ENCODE peak calls at places on chromosome 5, in four cellular contexts. P is pons, D is ELF-1, R is occipital lobe. Y is an unnamed sample.

GRCh38 chr5:129133553-129133952 is 39.0 kb downstream of the ISOC1 start:
- DNase-seq in P (no peak), D (no peak), R (no peak), Y (no peak)

GRCh38 chr5:31194892-31195291 is 1.4 kb downstream of the CDH6 start:
- DNase-seq in P (no peak), D (no peak), R (no peak), Y (no peak)

GRCh38 chr5:139439013-139439903 is at the start of gene DNAJC18:
- DNase-seq in P (peak), D (peak), R (peak), Y (peak)

GRCh38 chr5:108367679-108368334 is 14.1 kb downstream of the FBXL17 start:
- DNase-seq in P (no peak), D (no peak), R (no peak), Y (peak)

GRCh38 chr5:180598316-180598701 is 7.0 kb upstream of the SCGB3A1 start:
- DNase-seq in P (no peak), D (no peak), R (no peak), Y (no peak)

GRCh38 chr5:150217874-150218692 is 28.2 kb downstream of the SLC6A7 start:
- DNase-seq in P (peak), D (peak), R (peak), Y (peak)

GRCh38 chr5:177472460-177473441 is 683 bp downstream of the DBN1 start:
- DNase-seq in P (no peak), D (no peak), R (no peak), Y (no peak)

GRCh38 chr5:87741891-87742290 is 329.2 kb upstream of the CCNH start:
- DNase-seq in P (no peak), D (no peak), R (no peak), Y (no peak)

GRCh38 chr5:54873696-54874095 is 111.7 kb downstream of the ESM1 start:
- DNase-seq in P (no peak), D (no peak), R (no peak), Y (no peak)

GRCh38 chr5:146947181-146947941 is 68.8 kb upstream of the PPP2R2B start:
- DNase-seq in P (peak), D (peak), R (no peak), Y (no peak)

GRCh38 chr5:171424726-171425125 is 5.3 kb downstream of the FGF18 start:
- DNase-seq in P (no peak), D (peak), R (no peak), Y (no peak)

GRCh38 chr5:94395468-94395867 is 222.9 kb downstream of the KIAA0825 start:
- DNase-seq in P (no peak), D (no peak), R (no peak), Y (no peak)

GRCh38 chr5:89930591-89931383 is 478.8 kb downstream of the CETN3 start:
- DNase-seq in P (no peak), D (no peak), R (no peak), Y (peak)

GRCh38 chr5:30405821-30406220 is 787.7 kb upstream of the CDH6 start:
- DNase-seq in P (no peak), D (no peak), R (no peak), Y (no peak)

GRCh38 chr5:135559342-135559741 is 19.4 kb downstream of the CXCL14 start:
- DNase-seq in P (no peak), D (peak), R (no peak), Y (no peak)

GRCh38 chr5:64532657-64533056 is 26.8 kb downstream of the RGS7BP start:
- DNase-seq in P (no peak), D (no peak), R (no peak), Y (no peak)

GRCh38 chr5:101047181-101047580 is 144.1 kb upstream of the ST8SIA4 start:
- DNase-seq in P (no peak), D (no peak), R (no peak), Y (no peak)

GRCh38 chr5:32508806-32509805 is 64.6 kb upstream of the ZFR start:
- DNase-seq in P (no peak), D (no peak), R (no peak), Y (peak)

GRCh38 chr5:151581841-151582583 is 9.1 kb downstream of the FAT2 start:
- DNase-seq in P (no peak), D (peak), R (no peak), Y (no peak)

GRCh38 chr5:61115968-61116367 is 46.3 kb downstream of the SMIM15 start:
- DNase-seq in P (no peak), D (no peak), R (no peak), Y (no peak)

GRCh38 chr5:142671276-142671675 is 14.6 kb downstream of the FGF1 start:
- DNase-seq in P (no peak), D (no peak), R (no peak), Y (no peak)

GRCh38 chr5:40367260-40367659 is 312.5 kb upstream of the PTGER4 start:
- DNase-seq in P (no peak), D (no peak), R (no peak), Y (peak)

GRCh38 chr5:160641405-160641804 is 210.6 kb downstream of the ATP10B start:
- DNase-seq in P (no peak), D (no peak), R (no peak), Y (no peak)

GRCh38 chr5:16065810-16066209 is 113.8 kb downstream of the MARCHF11 start:
- DNase-seq in P (no peak), D (no peak), R (no peak), Y (no peak)

GRCh38 chr5:125717209-125717608 is 706.0 kb upstream of the GRAMD2B start:
- DNase-seq in P (no peak), D (peak), R (no peak), Y (peak)

GRCh38 chr5:18551716-18552115 is 917.5 kb downstream of the TAF11L14 start:
- DNase-seq in P (no peak), D (no peak), R (no peak), Y (no peak)

GRCh38 chr5:77431286-77431685 is 60.8 kb downstream of the WDR41 start:
- DNase-seq in P (no peak), D (no peak), R (no peak), Y (no peak)

GRCh38 chr5:175484824-175485223 is 6.5 kb downstream of the SFXN1 start:
- DNase-seq in P (no peak), D (no peak), R (no peak), Y (no peak)

GRCh38 chr5:106737111-106737510 is 933.6 kb downstream of the EFNA5 start:
- DNase-seq in P (no peak), D (no peak), R (no peak), Y (no peak)